ENCODE peak calls at places on chromosomes 6 and 20, in nine cellular contexts. Y is endothelial cell of umbilical vein, H is PC-3, P is mammary epithelial cell, M is fibroblast of lung, L is OCI-LY7, V is DND-41, A is keratinocyte, J is astrocyte. S is an unnamed sample. For H3K79me2, the result is how much of the 10 kb centered on the place peaks cover.

GRCh38 chr6:52089758-52090348 is 2.4 kb upstream of the PKHD1 start:
- DNase-seq in Y (no peak), H (peak), P (peak), M (no peak), L (no peak), V (peak), A (no peak), J (no peak), S (no peak)

GRCh38 chr6:7684843-7685242 is 41.1 kb upstream of the BMP6 start:
- DNase-seq in Y (no peak), H (no peak), P (no peak), M (no peak), L (no peak), V (no peak), A (no peak), J (no peak), S (peak)

GRCh38 chr20:61896058-61896961 is 169.4 kb downstream of the TAF4 start:
- DNase-seq in Y (peak), H (peak), P (peak), M (peak), L (peak), V (peak), A (no peak), J (no peak), S (peak)

GRCh38 chr20:35200255-35200654 is 26.2 kb upstream of the MMP24 start:
- DNase-seq in Y (no peak), H (peak), P (peak), M (peak), L (no peak), V (no peak), A (no peak), J (peak), S (no peak)

GRCh38 chr20:34069341-34070078 is 42.5 kb downstream of the EIF2S2 start:
- DNase-seq in Y (peak), H (peak), P (peak), M (peak), L (peak), V (peak), A (no peak), J (peak), S (peak)

GRCh38 chr6:167096991-167097390 is 25.9 kb upstream of the CCR6 start:
- DNase-seq in Y (no peak), H (no peak), P (no peak), M (no peak), L (no peak), V (no peak), A (no peak), J (no peak), S (no peak)

GRCh38 chr6:161238076-161238869 is 35.6 kb downstream of the AGPAT4 start:
- DNase-seq in Y (no peak), H (no peak), P (no peak), M (peak), L (no peak), V (no peak), A (no peak), J (peak), S (no peak)

GRCh38 chr20:37333848-37334318 is 12.1 kb upstream of the SRC start:
- DNase-seq in Y (no peak), H (no peak), P (no peak), M (no peak), L (peak), V (no peak), A (no peak), J (no peak), S (no peak)

GRCh38 chr6:32405656-32406055 is 1.3 kb downstream of the BTNL2 start:
- DNase-seq in Y (no peak), H (no peak), P (no peak), M (no peak), L (no peak), V (no peak), A (no peak), J (no peak), S (no peak)

GRCh38 chr6:128350416-128351254 is 169.8 kb downstream of the PTPRK start:
- DNase-seq in Y (no peak), H (peak), P (peak), M (peak), L (no peak), V (no peak), A (peak), J (peak), S (no peak)

GRCh38 chr20:44422083-44422482 is 53.6 kb upstream of the TTPAL start:
- DNase-seq in Y (no peak), H (peak), P (peak), M (peak), L (no peak), V (no peak), A (peak), J (peak), S (no peak)

GRCh38 chr6:113402541-113402940 is 454.6 kb upstream of the MARCKS start:
- DNase-seq in Y (no peak), H (no peak), P (no peak), M (no peak), L (no peak), V (no peak), A (no peak), J (no peak), S (no peak)

GRCh38 chr6:34248727-34249468 is at the start of gene SMIM29:
- DNase-seq in Y (peak), H (peak), P (peak), M (peak), L (peak), V (peak), A (no peak), J (peak), S (peak)

GRCh38 chr6:34247481-34248197 is 1.2 kb downstream of the SMIM29 start:
- DNase-seq in Y (no peak), H (peak), P (no peak), M (no peak), L (peak), V (no peak), A (no peak), J (no peak), S (no peak)

GRCh38 chr6:34246249-34246562 is 2.6 kb downstream of the SMIM29 start:
- DNase-seq in Y (no peak), H (no peak), P (no peak), M (no peak), L (no peak), V (no peak), A (no peak), J (no peak), S (no peak)

GRCh38 chr6:34248198-34248726 is 544 bp downstream of the SMIM29 start:
- DNase-seq in Y (peak), H (peak), P (peak), M (no peak), L (peak), V (no peak), A (no peak), J (no peak), S (no peak)

GRCh38 chr6:34246563-34247391 is 2.0 kb downstream of the SMIM29 start:
- DNase-seq in Y (peak), H (peak), P (no peak), M (no peak), L (peak), V (peak), A (no peak), J (no peak), S (peak)
- TF ChIP-seq CTCF in Y (peak), H (peak), P (peak), M (peak), L (peak), V (peak), A (peak), J (peak), S (peak)

DNA sequence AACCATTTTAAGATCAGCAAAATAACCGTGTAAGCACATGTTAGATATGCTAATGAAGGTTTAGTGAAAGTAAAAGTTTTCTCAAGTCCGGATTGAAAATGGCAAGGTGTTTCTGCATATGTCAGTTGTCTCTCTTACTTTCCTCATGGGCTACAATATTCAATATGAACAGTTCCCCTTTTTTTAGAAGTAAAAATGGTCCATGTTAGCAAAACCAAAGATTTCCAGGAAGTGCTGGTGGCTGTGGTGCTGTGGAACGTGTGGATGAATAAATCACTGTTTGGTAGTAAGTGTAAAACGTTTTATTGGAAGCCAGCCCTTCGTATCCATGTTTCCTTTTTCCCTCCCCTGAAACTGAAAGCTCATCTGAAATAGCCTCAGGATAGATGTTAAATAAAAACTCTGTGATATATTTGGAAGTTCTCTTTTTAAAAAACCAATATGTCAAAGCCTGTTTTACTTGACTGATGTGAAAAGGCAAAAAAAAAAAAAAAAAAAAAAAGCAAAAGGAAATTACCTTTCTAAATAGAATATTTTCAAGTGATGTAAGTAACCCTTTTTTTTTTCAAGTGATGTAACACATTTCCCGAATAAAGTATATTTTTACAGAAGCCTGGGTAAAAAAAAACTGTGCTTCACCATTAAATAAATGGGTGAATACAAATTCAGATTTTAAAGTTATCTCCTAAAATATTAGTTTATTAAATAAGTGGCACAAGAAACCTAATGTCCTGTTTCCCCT is 41.9 kb downstream of the PLEKHG1 start:
- DNase-seq in Y (peak), H (no peak), P (peak), M (peak), L (peak), V (no peak), A (no peak), J (peak), S (no peak)
- H3K79me2 ChIP-seq in Y (under half), H (under half), P (under half), M (under half), L (under half), V (under half), A (under half), J (under half), S (under half)

DNA sequence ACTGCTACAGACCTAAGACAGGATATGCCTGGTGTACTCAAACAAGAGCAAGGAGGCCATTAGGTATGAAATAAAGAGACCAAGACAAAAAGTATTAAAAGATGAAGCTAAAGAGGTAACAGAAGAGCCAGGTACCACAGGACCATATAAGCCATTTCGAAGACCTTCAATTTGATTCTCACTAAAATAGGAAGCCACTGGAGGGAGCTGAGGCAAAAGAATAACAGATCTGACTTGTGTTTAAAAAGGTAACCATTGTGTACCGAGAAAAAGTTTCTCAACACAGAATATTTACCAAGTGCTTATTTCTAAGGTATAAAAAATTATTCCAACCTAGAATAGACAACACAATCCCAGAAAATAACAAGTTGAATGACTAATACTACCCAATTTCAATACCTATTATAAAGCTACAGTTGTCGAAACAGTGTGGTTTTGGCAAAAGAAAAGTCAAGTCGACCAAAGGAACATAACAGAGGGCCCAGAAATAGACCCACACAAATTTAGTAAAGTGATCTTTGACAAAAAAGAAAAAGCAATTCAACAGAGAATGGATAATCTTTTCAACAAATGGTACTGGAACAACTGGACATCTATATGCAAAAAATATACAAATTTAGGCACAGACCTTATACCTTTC is 125.3 kb upstream of the DST start:
- DNase-seq in Y (no peak), H (peak), P (no peak), M (no peak), L (no peak), V (no peak), A (no peak), J (peak), S (no peak)
- TF ChIP-seq CTCF in Y (no peak), H (peak), P (peak), M (no peak), L (no peak), V (no peak), A (no peak), J (no peak), S (no peak)

DNA sequence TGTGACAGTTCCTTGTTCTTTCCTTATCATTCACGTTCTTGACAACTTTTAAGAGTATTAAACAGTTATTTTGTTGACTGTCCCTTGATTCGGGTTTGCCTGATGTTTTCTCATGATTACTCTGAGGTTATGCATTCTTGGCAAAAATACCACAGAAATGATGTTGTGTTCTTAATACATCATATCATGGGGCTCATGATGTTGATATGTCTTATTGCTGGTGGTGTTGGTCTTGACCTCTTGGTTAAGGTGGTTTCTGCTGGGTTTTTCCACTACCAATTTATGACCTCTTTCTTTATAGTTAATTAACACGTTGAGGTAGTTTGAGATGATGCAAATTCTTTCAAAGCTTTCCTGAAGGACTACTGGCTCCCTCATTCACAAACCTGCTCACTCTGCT is 59.0 kb downstream of the ZHX3 start:
- DNase-seq in Y (no peak), H (no peak), P (no peak), M (no peak), L (no peak), V (no peak), A (no peak), J (no peak), S (no peak)
- H3K79me2 ChIP-seq in Y (under half), H (under half), P (under half), M (under half), L (under half), V (under half), A (under half), J (under half), S (under half)

S was measured in H1.